ENCODE peak calls at places on chromosome 15, in four cellular contexts. X is mesothelial cell of epicardium, S is Right ventricle myocardium superior, K is WTC11. Q is an unnamed sample.

GRCh38 chr15:96322401-96323249 is 7.9 kb upstream of the NR2F2 start:
- DNase-seq in X (peak), S (peak), K (peak), Q (no peak)

GRCh38 chr15:68404056-68404798 is 27.7 kb downstream of the ITGA11 start:
- DNase-seq in X (peak), S (no peak), K (no peak), Q (peak)

GRCh38 chr15:29043731-29044485 is 158.1 kb downstream of the APBA2 start:
- DNase-seq in S (no peak), K (no peak), X (no peak), Q (no peak)

GRCh38 chr15:68795298-68795848 is 25.3 kb downstream of the ANP32A start:
- DNase-seq in S (peak), X (peak), K (peak), Q (peak)

GRCh38 chr15:97684249-97684648 is 276.3 kb upstream of the ARRDC4 start:
- DNase-seq in S (no peak), K (no peak), X (no peak), Q (no peak)

GRCh38 chr15:94480289-94480834 is 249.0 kb downstream of the MCTP2 start:
- DNase-seq in X (no peak), K (no peak), S (no peak), Q (no peak)

GRCh38 chr15:84598993-84599392 is 1.8 kb upstream of the ZSCAN2 start:
- DNase-seq in K (peak), X (no peak), S (no peak), Q (no peak)

GRCh38 chr15:93030430-93031102 is 58.4 kb downstream of the RGMA start:
- DNase-seq in K (peak), X (peak), S (peak), Q (no peak)

GRCh38 chr15:27410986-27411385 is 440.0 kb downstream of the GABRG3 start:
- DNase-seq in S (no peak), X (no peak), K (no peak), Q (no peak)

GRCh38 chr15:52653451-52653964 is 25.7 kb downstream of the ATOSA start:
- DNase-seq in K (no peak), S (no peak), X (no peak), Q (no peak)

GRCh38 chr15:82699726-82700125 is 9.9 kb downstream of the AP3B2 start:
- DNase-seq in X (no peak), K (peak), S (no peak), Q (no peak)

GRCh38 chr15:81400640-81401236 is 26.7 kb upstream of the TMC3 start:
- DNase-seq in K (no peak), X (no peak), S (no peak), Q (no peak)

Q was measured in natural killer cell treated with Interleukin-12 subunit alpha and Interleukin-12 subunit beta and Interleukin-15 and Interleukin-18, amount 100 ng/mL, for 72 hours.